ENCODE peak calls at places on chromosomes 12 and 14, in five cellular contexts. H is GM12878, F is K562, W is HCT116, K is HepG2. X is an unnamed sample.

GRCh38 chr12:103421402-103421801 is 74.4 kb downstream of the C12orf42 start:
- DNase-seq in H (no peak), F (no peak), W (no peak), K (no peak), X (no peak)

GRCh38 chr14:105147701-105148603 is 20.6 kb downstream of the JAG2 start:
- DNase-seq in H (no peak), F (no peak), W (no peak), K (no peak), X (no peak)

GRCh38 chr12:85155791-85156190 is 119.6 kb downstream of the LRRIQ1 start:
- DNase-seq in H (no peak), F (no peak), W (peak), K (peak), X (peak)

GRCh38 chr12:2351129-2351528 is 298.3 kb downstream of the CACNA1C start:
- DNase-seq in H (no peak), F (no peak), W (no peak), K (no peak), X (no peak)

GRCh38 chr12:94244165-94245133 is 96.1 kb downstream of the PLXNC1 start:
- DNase-seq in H (no peak), F (peak), W (no peak), K (no peak), X (no peak)

GRCh38 chr14:50775357-50775756 is 55.6 kb downstream of the NIN start:
- DNase-seq in H (no peak), F (no peak), W (no peak), K (no peak), X (no peak)

GRCh38 chr12:117101953-117102833 is 3.0 kb upstream of the TESC start:
- DNase-seq in H (no peak), F (no peak), W (no peak), K (no peak), X (no peak)

GRCh38 chr12:49358548-49359141 is 8.6 kb upstream of the SPATS2 start:
- DNase-seq in H (no peak), F (peak), W (peak), K (peak), X (peak)

GRCh38 chr12:95653761-95654546 is 102.7 kb upstream of the USP44 start:
- DNase-seq in H (no peak), F (no peak), W (peak), K (peak), X (no peak)

GRCh38 chr12:82325540-82326336 is 32.4 kb downstream of the CCDC59 start:
- DNase-seq in H (no peak), F (no peak), W (no peak), K (no peak), X (no peak)

GRCh38 chr12:43750814-43751213 is 7.8 kb downstream of the PUS7L start:
- DNase-seq in H (no peak), F (no peak), W (no peak), K (no peak), X (no peak)

GRCh38 chr14:68482772-68483395 is 310.0 kb downstream of the ZFP36L1 start:
- DNase-seq in H (no peak), F (peak), W (no peak), K (no peak), X (no peak)

GRCh38 chr12:113149361-113150150 is at the start of gene CFAP73:
- DNase-seq in H (no peak), F (peak), W (peak), K (peak), X (peak)

GRCh38 chr14:36271939-36272907 is 48.2 kb downstream of the MBIP start:
- DNase-seq in H (no peak), F (no peak), W (no peak), K (no peak), X (peak)

GRCh38 chr12:57498571-57498970 is 10.7 kb downstream of the MARS1 start:
- DNase-seq in H (no peak), F (no peak), W (no peak), K (no peak), X (no peak)

GRCh38 chr14:60648934-60649814 is at the start of gene SIX1:
- DNase-seq in H (no peak), F (peak), W (peak), K (peak), X (peak)

GRCh38 chr12:23950775-23951391 is 1.4 kb upstream of the SOX5 start:
- DNase-seq in H (no peak), F (no peak), W (no peak), K (peak), X (peak)

GRCh38 chr14:35155962-35156361 is 33.6 kb downstream of the PRORP start:
- DNase-seq in H (no peak), F (no peak), W (no peak), K (no peak), X (peak)

GRCh38 chr12:62715086-62715786 is 219.7 kb downstream of the PPM1H start:
- DNase-seq in H (no peak), F (no peak), W (no peak), K (no peak), X (no peak)

GRCh38 chr12:14185441-14186192 is 179.9 kb upstream of the ATF7IP start:
- DNase-seq in H (no peak), F (peak), W (peak), K (peak), X (peak)

GRCh38 chr14:31884776-31885379 is 192.2 kb upstream of the ARHGAP5 start:
- DNase-seq in H (no peak), F (no peak), W (no peak), K (no peak), X (no peak)

GRCh38 chr12:52865090-52865944 is 16.5 kb upstream of the KRT78 start:
- DNase-seq in H (no peak), F (peak), W (peak), K (peak), X (peak)

GRCh38 chr14:75981426-75981825 is 369 bp downstream of the TGFB3 start:
- DNase-seq in H (peak), F (peak), W (no peak), K (peak), X (peak)

GRCh38 chr12:11795910-11796459 is 146.5 kb downstream of the ETV6 start:
- DNase-seq in H (no peak), F (peak), W (peak), K (peak), X (peak)

GRCh38 chr12:61676520-61676919 is 583.7 kb upstream of the USP15 start:
- DNase-seq in H (no peak), F (no peak), W (no peak), K (no peak), X (no peak)

GRCh38 chr14:50601405-50601804 is 41.5 kb downstream of the ATL1 start:
- DNase-seq in H (no peak), F (no peak), W (no peak), K (no peak), X (no peak)

GRCh38 chr14:83529531-83529930 is 1995.9 kb upstream of the SEL1L start:
- DNase-seq in H (no peak), F (no peak), W (no peak), K (no peak), X (no peak)

GRCh38 chr14:53608369-53608768 is 348.3 kb downstream of the BMP4 start:
- DNase-seq in H (no peak), F (no peak), W (peak), K (no peak), X (no peak)

GRCh38 chr14:103627073-103628025 is 1.7 kb upstream of the KLC1 start:
- DNase-seq in H (no peak), F (no peak), W (no peak), K (no peak), X (no peak)

GRCh38 chr12:63294327-63294632 is 143.3 kb upstream of the AVPR1A start:
- DNase-seq in H (no peak), F (no peak), W (peak), K (peak), X (no peak)

GRCh38 chr14:73719361-73719760 is 5.2 kb upstream of the PNMA1 start:
- DNase-seq in H (no peak), F (no peak), W (no peak), K (no peak), X (peak)

GRCh38 chr12:120684523-120684932 is 2.4 kb upstream of the MLEC start:
- DNase-seq in H (peak), F (no peak), W (no peak), K (no peak), X (no peak)

GRCh38 chr14:61355892-61356325 is 34.5 kb downstream of the PRKCH start:
- DNase-seq in H (no peak), F (no peak), W (peak), K (peak), X (peak)

GRCh38 chr14:53391156-53391555 is 238.0 kb upstream of the DDHD1 start:
- DNase-seq in H (no peak), F (no peak), W (peak), K (peak), X (no peak)

GRCh38 chr14:95320076-95320895 is 578 bp upstream of the CLMN start:
- DNase-seq in H (no peak), F (no peak), W (no peak), K (no peak), X (peak)

GRCh38 chr14:104237651-104238423 is 99.5 kb downstream of the KIF26A start:
- DNase-seq in H (no peak), F (no peak), W (no peak), K (no peak), X (no peak)

GRCh38 chr14:100417466-100417865 is 94.3 kb downstream of the SLC25A47 start:
- DNase-seq in H (no peak), F (peak), W (peak), K (peak), X (peak)

DNA sequence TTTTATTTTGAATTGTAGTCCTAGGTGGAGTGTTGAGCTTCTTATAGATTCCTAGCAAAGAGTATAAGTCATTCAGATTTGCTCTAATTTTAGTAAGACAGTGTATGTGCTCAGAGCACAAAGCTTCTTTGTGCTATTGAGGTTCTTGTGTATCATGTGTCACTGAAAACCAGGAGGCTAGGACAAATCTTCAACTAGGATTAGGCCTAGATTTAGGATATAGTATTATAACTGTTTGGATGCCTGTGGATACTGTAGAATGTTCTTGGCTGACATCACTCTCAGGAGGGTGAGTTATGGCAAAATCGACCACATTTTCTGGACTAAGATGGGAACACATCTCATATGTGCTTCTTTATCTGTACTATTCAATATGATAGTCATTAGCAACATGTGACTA is 86.5 kb downstream of the DHRS2 start:
- DNase-seq in H (no peak), F (no peak), W (no peak), K (no peak), X (no peak)
- TF ChIP-seq REST in H (no peak), F (no peak), W (no peak), K (no peak), X (no peak)

GRCh38 chr12:100266802-100267602 is at the start of the genes DEPDC4 and SCYL2:
- DNase-seq in H (peak), F (peak), W (peak), K (peak), X (peak)
- TF ChIP-seq EZH2 in H (no peak), F (no peak), W (no peak), K (no peak), X (no peak)

GRCh38 chr12:47734725-47735480 is 9.6 kb upstream of the ENDOU start:
- DNase-seq in H (no peak), F (no peak), W (no peak), K (no peak), X (peak)
- TF ChIP-seq POLR2AphosphoS5 in H (no peak), F (no peak), W (no peak), K (no peak), X (no peak)

GRCh38 chr12:123490089-123490488 is 32.1 kb downstream of the SNRNP35 start:
- DNase-seq in H (no peak), F (no peak), W (no peak), K (no peak), X (no peak)

GRCh38 chr12:123492290-123492689 is 34.4 kb downstream of the SNRNP35 start:
- DNase-seq in H (no peak), F (no peak), W (no peak), K (no peak), X (no peak)

GRCh38 chr12:123491481-123491880 is 33.5 kb downstream of the SNRNP35 start:
- DNase-seq in H (no peak), F (no peak), W (no peak), K (no peak), X (no peak)

GRCh38 chr12:123489580-123489979 is 31.6 kb downstream of the SNRNP35 start:
- DNase-seq in H (no peak), F (no peak), W (no peak), K (no peak), X (no peak)

GRCh38 chr12:123491056-123491455 is 33.1 kb downstream of the SNRNP35 start:
- DNase-seq in H (no peak), F (no peak), W (no peak), K (no peak), X (no peak)
- TF ChIP-seq REST in H (no peak), F (no peak), W (no peak), K (no peak), X (no peak)

GRCh38 chr14:91264151-91265150 is 19.9 kb upstream of the GPR68 start:
- DNase-seq in H (no peak), F (peak), W (no peak), K (no peak), X (peak)
- TF ChIP-seq EZH2 in H (no peak), F (no peak), W (no peak), K (no peak), X (peak)

GRCh38 chr12:124837958-124838803 is 25.5 kb downstream of the SCARB1 start:
- DNase-seq in H (no peak), F (no peak), W (peak), K (peak), X (no peak)
- TF ChIP-seq POLR2AphosphoS5 in H (no peak), F (no peak), W (peak), K (peak), X (no peak)

GRCh38 chr12:29220632-29221336 is 71.7 kb downstream of the FAR2 start:
- DNase-seq in H (no peak), F (peak), W (peak), K (no peak), X (no peak)

GRCh38 chr12:29222200-29222599 is 73.1 kb downstream of the FAR2 start:
- DNase-seq in H (no peak), F (no peak), W (no peak), K (no peak), X (no peak)

GRCh38 chr12:29216797-29217583 is 67.9 kb downstream of the FAR2 start:
- DNase-seq in H (no peak), F (no peak), W (no peak), K (no peak), X (no peak)

GRCh38 chr12:29212682-29213397 is 63.8 kb downstream of the FAR2 start:
- DNase-seq in H (no peak), F (no peak), W (no peak), K (no peak), X (no peak)

GRCh38 chr12:29216266-29216665 is 67.2 kb downstream of the FAR2 start:
- DNase-seq in H (no peak), F (no peak), W (no peak), K (no peak), X (no peak)
- TF ChIP-seq REST in H (no peak), F (no peak), W (no peak), K (no peak), X (no peak)

DNA sequence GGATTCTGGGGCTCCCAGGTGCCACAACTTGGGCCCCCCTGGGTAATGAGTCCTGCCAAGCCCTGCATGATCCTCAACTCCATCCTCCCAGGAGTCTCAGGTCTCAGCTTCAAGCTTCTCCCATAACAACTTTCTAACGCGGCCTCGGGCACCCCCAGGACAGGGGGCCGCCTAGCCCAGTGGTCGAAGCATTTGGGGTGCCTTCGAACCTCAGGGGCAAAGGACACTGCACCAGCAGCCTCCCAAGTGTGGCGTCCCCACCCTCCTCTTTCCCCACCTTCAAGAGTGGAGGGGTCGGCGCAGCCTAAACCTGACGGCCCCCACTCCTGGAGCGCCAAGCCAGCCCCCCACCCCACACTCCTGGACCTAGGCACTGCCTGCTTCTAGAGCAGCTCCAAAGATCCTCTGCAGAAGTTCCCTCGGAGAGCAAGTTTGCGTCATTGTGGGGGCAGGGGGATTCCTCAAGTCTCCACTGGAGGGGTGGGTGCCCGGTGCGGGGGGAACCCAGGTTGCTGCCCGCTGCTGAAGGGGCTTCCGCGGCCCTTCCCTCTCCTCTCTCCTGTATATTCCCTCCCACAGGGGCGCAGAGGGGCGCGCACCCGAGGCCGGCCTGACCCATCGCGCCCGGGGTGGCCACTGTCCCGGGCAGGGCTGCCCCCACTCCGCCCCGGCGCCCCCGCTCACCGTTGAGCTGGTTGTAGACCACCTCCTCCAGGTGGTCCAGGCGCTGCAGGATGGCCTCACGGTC is 933 bp downstream of the GALNT9 start:
- DNase-seq in H (no peak), F (no peak), W (no peak), K (no peak), X (no peak)
- TF ChIP-seq EZH2 in H (no peak), F (no peak), W (no peak), K (no peak), X (no peak)

X was measured in GM23338.